ENCODE peak calls at places on chromosomes 16 and 17, in eight cellular contexts. One of them, this sample, is unnamed.

GRCh38 chr17:40303009-40303657 is 5.8 kb upstream of the RARA start:
- DNase-seq in prostate gland: no peak
- DNase-seq in HCT116: peak; percentile 35
- DNase-seq in stomach: peak; percentile 54
- DNase-seq in uterus: peak; percentile 44
- DNase-seq in heart left ventricle: no peak
- DNase-seq in IMR-90: peak; percentile 82
- DNase-seq in body of pancreas: peak; percentile 66
- DNase-seq in this sample: no peak

GRCh38 chr17:51000835-51001638 is 119.6 kb downstream of the SPAG9 start:
- DNase-seq in prostate gland: peak; percentile 20
- DNase-seq in HCT116: peak; percentile 61
- DNase-seq in stomach: no peak
- DNase-seq in uterus: no peak
- DNase-seq in heart left ventricle: no peak
- DNase-seq in IMR-90: peak; percentile 78
- DNase-seq in body of pancreas: no peak
- DNase-seq in this sample: no peak

GRCh38 chr17:82594571-82594970 is 53.7 kb downstream of the WDR45B start:
- DNase-seq in prostate gland: no peak
- DNase-seq in HCT116: no peak
- DNase-seq in stomach: no peak
- DNase-seq in uterus: no peak
- DNase-seq in heart left ventricle: no peak
- DNase-seq in IMR-90: no peak
- DNase-seq in body of pancreas: no peak
- DNase-seq in this sample: no peak

GRCh38 chr16:70750893-70751467 is 50.0 kb downstream of the VAC14 start:
- DNase-seq in prostate gland: no peak
- DNase-seq in HCT116: no peak
- DNase-seq in stomach: peak; percentile 47
- DNase-seq in uterus: peak; percentile 90
- DNase-seq in heart left ventricle: peak; percentile 85
- DNase-seq in IMR-90: peak; percentile 99
- DNase-seq in body of pancreas: peak; percentile 56
- DNase-seq in this sample: peak; percentile 76

GRCh38 chr16:76668207-76668725 is 391.1 kb downstream of the CNTNAP4 start:
- DNase-seq in prostate gland: no peak
- DNase-seq in HCT116: no peak
- DNase-seq in stomach: no peak
- DNase-seq in uterus: no peak
- DNase-seq in heart left ventricle: no peak
- DNase-seq in IMR-90: no peak
- DNase-seq in body of pancreas: peak; percentile 12
- DNase-seq in this sample: no peak

GRCh38 chr17:50063516-50064252 is 7.8 kb downstream of the ITGA3 start:
- DNase-seq in prostate gland: no peak
- DNase-seq in HCT116: no peak
- DNase-seq in stomach: no peak
- DNase-seq in uterus: no peak
- DNase-seq in heart left ventricle: no peak
- DNase-seq in IMR-90: peak; percentile 52
- DNase-seq in body of pancreas: no peak
- DNase-seq in this sample: no peak

GRCh38 chr17:550776-551175 is 163.9 kb downstream of the VPS53 start:
- DNase-seq in prostate gland: no peak
- DNase-seq in HCT116: no peak
- DNase-seq in stomach: no peak
- DNase-seq in uterus: no peak
- DNase-seq in heart left ventricle: no peak
- DNase-seq in IMR-90: peak; percentile 24
- DNase-seq in body of pancreas: no peak
- DNase-seq in this sample: no peak

GRCh38 chr16:53078247-53078646 is 23.5 kb downstream of the CHD9 start:
- DNase-seq in prostate gland: no peak
- DNase-seq in HCT116: no peak
- DNase-seq in stomach: no peak
- DNase-seq in uterus: no peak
- DNase-seq in heart left ventricle: no peak
- DNase-seq in IMR-90: no peak
- DNase-seq in body of pancreas: no peak
- DNase-seq in this sample: no peak

GRCh38 chr16:75928295-75928694 is 202.0 kb upstream of the CPHXL start:
- DNase-seq in prostate gland: no peak
- DNase-seq in HCT116: no peak
- DNase-seq in stomach: no peak
- DNase-seq in uterus: no peak
- DNase-seq in heart left ventricle: no peak
- DNase-seq in IMR-90: peak; percentile 75
- DNase-seq in body of pancreas: no peak
- DNase-seq in this sample: no peak

GRCh38 chr17:5558815-5559785 is 25.2 kb downstream of the NLRP1 start:
- DNase-seq in prostate gland: no peak
- DNase-seq in HCT116: no peak
- DNase-seq in stomach: no peak
- DNase-seq in uterus: no peak
- DNase-seq in heart left ventricle: no peak
- DNase-seq in IMR-90: no peak
- DNase-seq in body of pancreas: no peak
- DNase-seq in this sample: no peak

GRCh38 chr17:5711344-5711743 is 127.0 kb upstream of the NLRP1 start:
- DNase-seq in prostate gland: no peak
- DNase-seq in HCT116: no peak
- DNase-seq in stomach: no peak
- DNase-seq in uterus: no peak
- DNase-seq in heart left ventricle: no peak
- DNase-seq in IMR-90: no peak
- DNase-seq in body of pancreas: no peak
- DNase-seq in this sample: no peak

GRCh38 chr17:61285483-61286320 is 113.9 kb upstream of the TBX2 start:
- DNase-seq in prostate gland: no peak
- DNase-seq in HCT116: no peak
- DNase-seq in stomach: no peak
- DNase-seq in uterus: no peak
- DNase-seq in heart left ventricle: peak; percentile 64
- DNase-seq in IMR-90: peak; percentile 98
- DNase-seq in body of pancreas: no peak
- DNase-seq in this sample: no peak

GRCh38 chr17:47997595-47997994 is 26.7 kb downstream of the CDK5RAP3 start:
- DNase-seq in prostate gland: no peak
- DNase-seq in HCT116: no peak
- DNase-seq in stomach: no peak
- DNase-seq in uterus: no peak
- DNase-seq in heart left ventricle: peak; percentile 17
- DNase-seq in IMR-90: no peak
- DNase-seq in body of pancreas: no peak
- DNase-seq in this sample: no peak

GRCh38 chr17:37488607-37489196 is 989 bp upstream of the DUSP14 start:
- DNase-seq in prostate gland: peak; percentile 91
- DNase-seq in HCT116: peak; percentile 94
- DNase-seq in stomach: peak; percentile 84
- DNase-seq in uterus: peak; percentile 80
- DNase-seq in heart left ventricle: peak; percentile 63
- DNase-seq in IMR-90: peak; percentile 97
- DNase-seq in body of pancreas: peak; percentile 91
- DNase-seq in this sample: no peak
- TF ChIP-seq POLR2A in prostate gland: peak; percentile 33
- TF ChIP-seq POLR2A in HCT116: no peak
- TF ChIP-seq POLR2A in stomach: no peak
- TF ChIP-seq POLR2A in uterus: peak; percentile 16
- TF ChIP-seq POLR2A in heart left ventricle: no peak
- TF ChIP-seq POLR2A in IMR-90: no peak
- TF ChIP-seq POLR2A in body of pancreas: no peak
- TF ChIP-seq POLR2A in this sample: no peak

DNA sequence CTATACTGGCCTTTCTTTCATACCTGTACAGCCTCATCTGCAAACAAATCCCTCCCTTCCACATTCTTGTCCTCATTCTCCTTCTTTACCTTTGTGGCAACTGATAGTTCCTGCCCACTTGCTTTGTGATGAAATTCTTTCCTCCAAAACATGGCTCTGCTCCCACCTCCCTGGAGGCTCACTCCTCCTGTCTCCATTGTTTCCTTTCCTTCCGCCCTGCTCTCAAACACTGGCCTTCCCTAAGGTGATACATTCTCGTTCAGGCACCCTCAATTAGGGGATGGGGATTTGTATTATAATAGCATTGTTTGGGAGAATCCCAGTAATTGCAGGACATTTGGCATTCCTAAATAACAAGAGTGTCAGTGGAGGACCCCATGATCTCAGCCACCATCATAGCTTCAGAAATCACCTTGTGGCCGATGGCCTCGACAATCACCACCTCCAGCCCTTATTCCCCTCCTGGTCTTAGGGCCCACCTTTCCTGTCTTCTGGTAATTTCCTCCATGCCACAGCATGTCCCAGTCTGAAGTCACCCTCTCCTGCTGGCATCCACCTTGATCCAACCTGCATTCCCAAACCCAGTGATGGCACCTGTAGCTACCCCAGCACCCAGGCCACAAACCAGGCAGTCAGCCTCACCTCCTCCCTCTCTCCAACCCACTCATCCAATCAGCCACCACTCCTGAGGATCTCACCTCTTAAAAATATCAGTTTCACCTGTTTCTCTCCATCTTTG is 7.9 kb downstream of the UNC119 start:
- DNase-seq in prostate gland: no peak
- DNase-seq in HCT116: no peak
- DNase-seq in stomach: no peak
- DNase-seq in uterus: no peak
- DNase-seq in heart left ventricle: no peak
- DNase-seq in IMR-90: no peak
- DNase-seq in body of pancreas: no peak
- DNase-seq in this sample: no peak
- H3K4me3 ChIP-seq in prostate gland: no peak overlapping the region
- H3K4me3 ChIP-seq in HCT116: no peak overlapping the region
- H3K4me3 ChIP-seq in stomach: no peak overlapping the region
- H3K4me3 ChIP-seq in uterus: no peak overlapping the region
- H3K4me3 ChIP-seq in heart left ventricle: no peak overlapping the region
- H3K4me3 ChIP-seq in IMR-90: no peak overlapping the region
- H3K4me3 ChIP-seq in body of pancreas: no peak overlapping the region
- H3K4me3 ChIP-seq in this sample: no peak overlapping the region

GRCh38 chr16:10944249-10945064 is at the start of gene CLEC16A:
- DNase-seq in prostate gland: peak; percentile 96
- DNase-seq in HCT116: peak; percentile 91
- DNase-seq in stomach: peak; percentile 98
- DNase-seq in uterus: peak; percentile 99
- DNase-seq in heart left ventricle: peak; percentile 99
- DNase-seq in IMR-90: peak; percentile 96
- DNase-seq in body of pancreas: peak; percentile 98
- DNase-seq in this sample: peak; percentile 99
- TF ChIP-seq POLR2A in prostate gland: peak; percentile 80
- TF ChIP-seq POLR2A in HCT116: peak; percentile 53
- TF ChIP-seq POLR2A in stomach: peak; percentile 35
- TF ChIP-seq POLR2A in uterus: peak; percentile 78
- TF ChIP-seq POLR2A in heart left ventricle: peak; percentile 93
- TF ChIP-seq POLR2A in IMR-90: peak; percentile 75
- TF ChIP-seq POLR2A in body of pancreas: peak; percentile 83
- TF ChIP-seq POLR2A in this sample: peak; percentile 84

DNA sequence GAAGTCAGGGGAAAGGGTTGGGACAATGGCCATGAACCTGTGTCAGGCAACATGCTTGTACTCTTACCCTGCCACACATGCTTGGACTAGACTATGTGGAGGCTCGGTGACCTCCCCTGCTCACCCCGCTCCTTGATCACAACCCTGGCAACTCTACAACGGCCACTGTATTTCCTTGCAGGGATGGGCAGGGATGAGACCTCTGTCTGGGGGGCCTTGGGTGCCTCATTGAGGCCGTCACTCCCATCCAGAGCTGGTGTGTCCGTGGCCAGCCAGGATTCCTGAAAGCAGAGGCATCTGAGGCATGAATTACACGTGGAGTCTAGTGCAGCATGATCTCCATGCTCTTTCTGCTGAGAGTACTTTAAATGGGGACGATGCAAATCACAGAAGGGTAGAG is 948 bp downstream of the PLA2G15 start:
- DNase-seq in prostate gland: no peak
- DNase-seq in HCT116: no peak
- DNase-seq in stomach: no peak
- DNase-seq in uterus: no peak
- DNase-seq in heart left ventricle: no peak
- DNase-seq in IMR-90: no peak
- DNase-seq in body of pancreas: no peak
- DNase-seq in this sample: no peak
- H3K4me3 ChIP-seq in prostate gland: peak overlapping the region; percentile 83
- H3K4me3 ChIP-seq in HCT116: peak overlapping the region; percentile 81
- H3K4me3 ChIP-seq in stomach: peak overlapping the region; percentile 63
- H3K4me3 ChIP-seq in uterus: no peak overlapping the region
- H3K4me3 ChIP-seq in heart left ventricle: peak overlapping the region; percentile 89
- H3K4me3 ChIP-seq in IMR-90: peak overlapping the region; percentile 86
- H3K4me3 ChIP-seq in body of pancreas: no peak overlapping the region
- H3K4me3 ChIP-seq in this sample: peak overlapping the region; percentile 86

GRCh38 chr17:42388381-42389134 is at the start of gene STAT3:
- DNase-seq in prostate gland: peak; percentile 100
- DNase-seq in HCT116: peak; percentile 99
- DNase-seq in stomach: peak; percentile 100
- DNase-seq in uterus: peak; percentile 100
- DNase-seq in heart left ventricle: peak; percentile 100
- DNase-seq in IMR-90: peak; percentile 100
- DNase-seq in body of pancreas: peak; percentile 100
- DNase-seq in this sample: peak; percentile 100
- TF ChIP-seq POLR2A in prostate gland: peak; percentile 98
- TF ChIP-seq POLR2A in HCT116: peak; percentile 49
- TF ChIP-seq POLR2A in stomach: peak; percentile 87
- TF ChIP-seq POLR2A in uterus: peak; percentile 97
- TF ChIP-seq POLR2A in heart left ventricle: peak; percentile 98
- TF ChIP-seq POLR2A in IMR-90: peak; percentile 79
- TF ChIP-seq POLR2A in body of pancreas: peak; percentile 95
- TF ChIP-seq POLR2A in this sample: peak; percentile 97

GRCh38 chr16:51924744-51925143 is 622.2 kb downstream of the TOX3 start:
- DNase-seq in prostate gland: no peak
- DNase-seq in HCT116: no peak
- DNase-seq in stomach: no peak
- DNase-seq in uterus: no peak
- DNase-seq in heart left ventricle: no peak
- DNase-seq in IMR-90: no peak
- DNase-seq in body of pancreas: no peak
- DNase-seq in this sample: no peak

GRCh38 chr16:51922476-51922875 is 624.5 kb downstream of the TOX3 start:
- DNase-seq in prostate gland: no peak
- DNase-seq in HCT116: no peak
- DNase-seq in stomach: no peak
- DNase-seq in uterus: no peak
- DNase-seq in heart left ventricle: no peak
- DNase-seq in IMR-90: no peak
- DNase-seq in body of pancreas: no peak
- DNase-seq in this sample: no peak

GRCh38 chr16:51916814-51917213 is 630.1 kb downstream of the TOX3 start:
- DNase-seq in prostate gland: no peak
- DNase-seq in HCT116: no peak
- DNase-seq in stomach: no peak
- DNase-seq in uterus: no peak
- DNase-seq in heart left ventricle: no peak
- DNase-seq in IMR-90: no peak
- DNase-seq in body of pancreas: no peak
- DNase-seq in this sample: no peak

DNA sequence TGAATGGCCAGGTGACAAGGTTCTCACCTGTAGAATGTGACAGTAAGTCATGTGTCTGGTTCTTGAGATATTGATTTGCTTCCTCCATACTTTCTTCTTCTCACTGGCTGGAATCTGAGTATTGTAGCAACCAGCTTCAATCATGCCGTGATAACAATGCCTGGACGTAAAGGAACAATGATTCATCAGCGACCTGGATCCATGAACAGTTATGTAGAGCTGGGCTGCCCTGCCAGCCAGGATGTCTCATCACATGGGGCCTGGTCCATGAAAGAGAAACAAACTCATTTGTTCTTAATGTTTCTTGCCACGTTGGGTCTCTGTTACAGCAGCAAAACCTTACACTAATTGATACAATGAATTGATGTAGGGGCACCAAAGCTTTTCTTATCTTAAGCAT is 627.2 kb downstream of the TOX3 start:
- DNase-seq in prostate gland: no peak
- DNase-seq in HCT116: no peak
- DNase-seq in stomach: no peak
- DNase-seq in uterus: no peak
- DNase-seq in heart left ventricle: no peak
- DNase-seq in IMR-90: peak; percentile 16
- DNase-seq in body of pancreas: no peak
- DNase-seq in this sample: no peak
- H3K4me3 ChIP-seq in prostate gland: no peak overlapping the region
- H3K4me3 ChIP-seq in HCT116: no peak overlapping the region
- H3K4me3 ChIP-seq in stomach: no peak overlapping the region
- H3K4me3 ChIP-seq in uterus: no peak overlapping the region
- H3K4me3 ChIP-seq in heart left ventricle: no peak overlapping the region
- H3K4me3 ChIP-seq in IMR-90: no peak overlapping the region
- H3K4me3 ChIP-seq in body of pancreas: no peak overlapping the region
- H3K4me3 ChIP-seq in this sample: no peak overlapping the region